ENCODE peak calls at places on chromosomes 3 and 15, in four cellular contexts. One of them, this sample, is unnamed.

GRCh38 chr3:113105980-113106379 is 105.4 kb upstream of the BOC start:
- DNase-seq in HepG2: no peak
- DNase-seq in GM12878: no peak
- DNase-seq in WTC11: no peak
- DNase-seq in this sample: no peak

GRCh38 chr3:180306691-180307090 is 270.0 kb upstream of the PEX5L start:
- DNase-seq in HepG2: no peak
- DNase-seq in GM12878: no peak
- DNase-seq in WTC11: no peak
- DNase-seq in this sample: no peak

GRCh38 chr3:176584413-176585176 is 612.7 kb downstream of the TBL1XR1 start:
- DNase-seq in WTC11: no peak
- DNase-seq in GM12878: no peak
- DNase-seq in HepG2: no peak
- DNase-seq in this sample: no peak

GRCh38 chr15:64038878-64039277 is 7.4 kb downstream of the DAPK2 start:
- DNase-seq in HepG2: no peak
- DNase-seq in WTC11: no peak
- DNase-seq in GM12878: no peak
- DNase-seq in this sample: peak

GRCh38 chr15:64045774-64046346 is 425 bp downstream of the DAPK2 start:
- DNase-seq in GM12878: no peak
- DNase-seq in WTC11: no peak
- DNase-seq in HepG2: no peak
- DNase-seq in this sample: no peak

GRCh38 chr3:77500711-77501110 is 460.8 kb downstream of the ROBO2 start:
- DNase-seq in WTC11: no peak
- DNase-seq in HepG2: no peak
- DNase-seq in GM12878: no peak
- DNase-seq in this sample: no peak

GRCh38 chr3:177842743-177843734 is 645.8 kb upstream of the TBL1XR1 start:
- DNase-seq in HepG2: no peak
- DNase-seq in WTC11: no peak
- DNase-seq in GM12878: no peak
- DNase-seq in this sample: no peak

GRCh38 chr3:120113128-120114116 is 19.2 kb upstream of the GSK3B start:
- DNase-seq in GM12878: no peak
- DNase-seq in HepG2: no peak
- DNase-seq in WTC11: no peak
- DNase-seq in this sample: no peak

GRCh38 chr3:20225769-20226168 is 39.8 kb upstream of the SGO1 start:
- DNase-seq in GM12878: no peak
- DNase-seq in HepG2: peak
- DNase-seq in WTC11: no peak
- DNase-seq in this sample: peak

GRCh38 chr15:72785452-72786243 is 2.1 kb upstream of the ADPGK start:
- DNase-seq in GM12878: no peak
- DNase-seq in HepG2: no peak
- DNase-seq in WTC11: no peak
- DNase-seq in this sample: no peak

GRCh38 chr3:104102386-104102785 is 1264.3 kb upstream of the ALCAM start:
- DNase-seq in GM12878: peak
- DNase-seq in WTC11: no peak
- DNase-seq in HepG2: peak
- DNase-seq in this sample: no peak

GRCh38 chr3:128040660-128041059 is 11.6 kb upstream of the SEC61A1 start:
- DNase-seq in WTC11: no peak
- DNase-seq in HepG2: no peak
- DNase-seq in GM12878: no peak
- DNase-seq in this sample: no peak

GRCh38 chr3:36591959-36592358 is 172.4 kb downstream of the DCLK3 start:
- DNase-seq in HepG2: no peak
- DNase-seq in GM12878: no peak
- DNase-seq in WTC11: no peak
- DNase-seq in this sample: no peak

GRCh38 chr3:13106308-13106970 is 33.2 kb upstream of the IQSEC1 start:
- DNase-seq in WTC11: no peak
- DNase-seq in GM12878: no peak
- DNase-seq in HepG2: peak
- DNase-seq in this sample: no peak

GRCh38 chr15:77024273-77025065 is 29.5 kb downstream of the PSTPIP1 start:
- DNase-seq in WTC11: peak
- DNase-seq in GM12878: no peak
- DNase-seq in HepG2: peak
- DNase-seq in this sample: peak

GRCh38 chr3:107710851-107711250 is 188.1 kb downstream of the BBX start:
- DNase-seq in HepG2: no peak
- DNase-seq in WTC11: no peak
- DNase-seq in GM12878: no peak
- DNase-seq in this sample: peak

GRCh38 chr15:69096197-69096596 is 64.2 kb upstream of the GLCE start:
- DNase-seq in WTC11: no peak
- DNase-seq in GM12878: no peak
- DNase-seq in HepG2: no peak
- DNase-seq in this sample: no peak

GRCh38 chr15:25410649-25411048 is 28.2 kb downstream of the UBE3A start:
- DNase-seq in HepG2: no peak
- DNase-seq in WTC11: no peak
- DNase-seq in GM12878: no peak
- DNase-seq in this sample: no peak

GRCh38 chr3:138493804-138494606 is 59.6 kb downstream of the ESYT3 start:
- DNase-seq in GM12878: no peak
- DNase-seq in HepG2: no peak
- DNase-seq in WTC11: no peak
- DNase-seq in this sample: no peak

GRCh38 chr15:23897576-23897975 is 210.5 kb upstream of the NDN start:
- DNase-seq in WTC11: peak
- DNase-seq in HepG2: no peak
- DNase-seq in GM12878: no peak
- DNase-seq in this sample: peak

GRCh38 chr15:32637704-32638103 is 3.8 kb upstream of the SCG5 start:
- DNase-seq in GM12878: no peak
- DNase-seq in HepG2: no peak
- DNase-seq in WTC11: no peak
- DNase-seq in this sample: no peak

GRCh38 chr15:87121357-87121756 is 1041.7 kb downstream of the AGBL1 start:
- DNase-seq in HepG2: no peak
- DNase-seq in GM12878: no peak
- DNase-seq in WTC11: no peak
- DNase-seq in this sample: no peak

GRCh38 chr15:59543721-59544547 is 67.6 kb upstream of the GCNT3 start:
- DNase-seq in HepG2: no peak
- DNase-seq in GM12878: peak
- DNase-seq in WTC11: no peak
- DNase-seq in this sample: no peak

GRCh38 chr3:123627673-123628670 is 43.1 kb upstream of the HACD2 start:
- DNase-seq in HepG2: no peak
- DNase-seq in WTC11: no peak
- DNase-seq in GM12878: no peak
- DNase-seq in this sample: no peak

GRCh38 chr3:90184861-90185260 is 1077.4 kb downstream of the EPHA3 start:
- DNase-seq in HepG2: no peak
- DNase-seq in GM12878: no peak
- DNase-seq in WTC11: no peak
- DNase-seq in this sample: no peak

GRCh38 chr15:66946578-66947164 is 118.7 kb upstream of the SMAD3 start:
- DNase-seq in GM12878: peak
- DNase-seq in HepG2: peak
- DNase-seq in WTC11: peak
- DNase-seq in this sample: peak

GRCh38 chr3:55327131-55327920 is 159.8 kb downstream of the WNT5A start:
- DNase-seq in GM12878: no peak
- DNase-seq in WTC11: no peak
- DNase-seq in HepG2: no peak
- DNase-seq in this sample: no peak

GRCh38 chr15:34514251-34514760 is 69.1 kb downstream of the GOLGA8B start:
- DNase-seq in WTC11: peak
- DNase-seq in HepG2: no peak
- DNase-seq in GM12878: no peak
- DNase-seq in this sample: peak

GRCh38 chr15:50697109-50697797 is 10.7 kb upstream of the TRPM7 start:
- DNase-seq in HepG2: no peak
- DNase-seq in GM12878: no peak
- DNase-seq in WTC11: no peak
- DNase-seq in this sample: no peak

GRCh38 chr15:77068633-77069032 is 2.3 kb downstream of the TSPAN3 start:
- DNase-seq in GM12878: no peak
- DNase-seq in WTC11: no peak
- DNase-seq in HepG2: no peak
- DNase-seq in this sample: no peak

GRCh38 chr15:78044407-78045155 is 32.9 kb downstream of the TBC1D2B start:
- DNase-seq in GM12878: no peak
- DNase-seq in WTC11: no peak
- DNase-seq in HepG2: no peak
- DNase-seq in this sample: no peak

GRCh38 chr15:53272116-53272515 is 482.0 kb upstream of the ONECUT1 start:
- DNase-seq in HepG2: no peak
- DNase-seq in WTC11: no peak
- DNase-seq in GM12878: no peak
- DNase-seq in this sample: no peak
- TF ChIP-seq CREM in HepG2: no peak
- TF ChIP-seq CREM in WTC11: no peak
- TF ChIP-seq CREM in GM12878: no peak
- TF ChIP-seq CREM in this sample: no peak

GRCh38 chr3:188126271-188126670 is 27.7 kb upstream of the LPP start:
- DNase-seq in WTC11: no peak
- DNase-seq in GM12878: no peak
- DNase-seq in HepG2: no peak
- DNase-seq in this sample: no peak
- TF ChIP-seq CREM in WTC11: no peak
- TF ChIP-seq CREM in GM12878: no peak
- TF ChIP-seq CREM in HepG2: no peak
- TF ChIP-seq CREM in this sample: no peak

GRCh38 chr3:45773044-45773443 is 23.3 kb downstream of the SLC6A20 start:
- DNase-seq in GM12878: no peak
- DNase-seq in HepG2: no peak
- DNase-seq in WTC11: no peak
- DNase-seq in this sample: no peak

GRCh38 chr3:45773714-45774449 is 22.5 kb downstream of the SLC6A20 start:
- DNase-seq in HepG2: no peak
- DNase-seq in GM12878: no peak
- DNase-seq in WTC11: no peak
- DNase-seq in this sample: no peak

GRCh38 chr3:45771166-45771775 is 25.1 kb downstream of the SLC6A20 start:
- DNase-seq in HepG2: no peak
- DNase-seq in WTC11: no peak
- DNase-seq in GM12878: no peak
- DNase-seq in this sample: no peak

GRCh38 chr3:45772341-45773035 is 23.8 kb downstream of the SLC6A20 start:
- DNase-seq in HepG2: no peak
- DNase-seq in GM12878: no peak
- DNase-seq in WTC11: no peak
- DNase-seq in this sample: no peak

DNA sequence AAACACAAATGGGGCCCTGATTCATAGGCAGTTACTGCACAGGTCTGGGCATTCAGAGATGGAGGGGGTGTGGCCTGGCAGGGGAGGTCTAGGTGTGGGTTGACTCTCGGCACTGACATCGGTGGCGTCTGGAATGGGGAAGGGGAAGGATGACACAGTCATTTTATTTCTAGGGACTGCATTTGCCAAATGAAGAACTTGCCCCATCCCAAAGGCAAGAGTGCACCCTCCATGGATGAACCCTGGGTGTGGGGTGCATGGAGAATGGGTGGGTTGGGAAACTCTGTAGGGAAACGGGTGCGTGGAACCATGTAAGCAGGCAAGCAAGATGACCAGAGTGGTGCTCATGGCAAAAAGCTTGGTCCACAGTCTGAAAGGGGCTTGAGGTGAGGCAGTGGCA is 24.5 kb downstream of the SLC6A20 start:
- DNase-seq in WTC11: no peak
- DNase-seq in GM12878: no peak
- DNase-seq in HepG2: no peak
- DNase-seq in this sample: no peak
- TF ChIP-seq CREM in WTC11: no peak
- TF ChIP-seq CREM in GM12878: no peak
- TF ChIP-seq CREM in HepG2: no peak
- TF ChIP-seq CREM in this sample: no peak

DNA sequence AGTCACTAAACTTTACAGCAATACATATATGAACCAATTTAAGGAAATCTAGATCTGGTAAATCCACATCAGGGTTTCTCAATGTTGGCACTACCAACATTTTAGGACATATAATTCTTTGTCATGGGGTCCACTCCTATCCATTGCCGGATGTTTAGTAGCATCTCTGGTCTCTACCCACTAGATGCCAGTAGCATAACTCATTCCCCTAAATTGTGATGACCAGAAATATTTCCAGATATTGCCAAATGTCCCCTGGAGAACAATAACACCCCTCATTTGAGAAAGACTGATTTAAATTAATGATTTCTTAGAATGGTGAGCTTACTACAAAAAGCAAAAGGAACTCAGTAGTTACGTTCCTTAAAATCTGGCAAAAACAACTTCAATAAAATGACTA is 23.1 kb upstream of the ANKRD28 start:
- DNase-seq in GM12878: no peak
- DNase-seq in WTC11: no peak
- DNase-seq in HepG2: no peak
- DNase-seq in this sample: no peak
- TF ChIP-seq CREM in GM12878: no peak
- TF ChIP-seq CREM in WTC11: no peak
- TF ChIP-seq CREM in HepG2: no peak
- TF ChIP-seq CREM in this sample: no peak

GRCh38 chr15:42999201-42999779 is 78.7 kb upstream of the TTBK2 start:
- DNase-seq in HepG2: no peak
- DNase-seq in GM12878: no peak
- DNase-seq in WTC11: no peak
- DNase-seq in this sample: no peak
- TF ChIP-seq CREM in HepG2: no peak
- TF ChIP-seq CREM in GM12878: no peak
- TF ChIP-seq CREM in WTC11: no peak
- TF ChIP-seq CREM in this sample: no peak

DNA sequence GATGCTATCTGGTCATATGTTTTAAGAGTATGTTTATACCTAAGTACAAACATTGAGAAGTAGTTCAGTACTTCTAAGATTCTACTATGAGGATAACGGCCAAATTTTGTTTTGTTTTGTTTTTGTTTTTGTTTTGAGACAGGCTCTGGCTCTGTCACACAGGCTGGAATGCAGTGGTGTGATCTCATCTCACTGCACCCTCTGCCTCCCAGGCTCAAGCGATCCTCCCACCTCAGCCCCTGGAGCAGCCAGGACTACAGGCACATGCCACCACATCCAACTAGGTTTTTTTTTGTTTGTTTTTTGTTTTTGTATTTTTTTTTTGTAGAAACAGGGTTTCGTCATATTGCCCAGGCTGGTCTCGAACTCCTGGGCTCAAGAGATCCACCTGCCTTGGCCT is 47.5 kb upstream of the RPS17 start:
- DNase-seq in HepG2: no peak
- DNase-seq in GM12878: no peak
- DNase-seq in WTC11: no peak
- DNase-seq in this sample: no peak
- TF ChIP-seq CREM in HepG2: no peak
- TF ChIP-seq CREM in GM12878: no peak
- TF ChIP-seq CREM in WTC11: no peak
- TF ChIP-seq CREM in this sample: no peak